ENCODE peak calls at places on chromosomes 3 and 15, in six cellular contexts. One of them, this sample, is unnamed.

GRCh38 chr3:182364323-182364722 is 429.0 kb upstream of the ATP11B start:
- DNase-seq in GM06990: no peak
- DNase-seq in AG04450: no peak
- DNase-seq in transverse colon: no peak
- DNase-seq in IMR-90: no peak
- DNase-seq in uterus: no peak
- DNase-seq in this sample: no peak

GRCh38 chr3:50323614-50324199 is 1.2 kb upstream of the HYAL2 start:
- DNase-seq in GM06990: no peak
- DNase-seq in AG04450: no peak
- DNase-seq in transverse colon: no peak
- DNase-seq in IMR-90: no peak
- DNase-seq in uterus: peak; percentile 43
- DNase-seq in this sample: no peak

GRCh38 chr3:99645277-99646106 is 7.1 kb downstream of the COL8A1 start:
- DNase-seq in GM06990: no peak
- DNase-seq in AG04450: no peak
- DNase-seq in transverse colon: no peak
- DNase-seq in IMR-90: peak; percentile 81
- DNase-seq in uterus: no peak
- DNase-seq in this sample: peak; percentile 86

GRCh38 chr3:138097192-138097829 is 18.1 kb downstream of the DZIP1L start:
- DNase-seq in GM06990: no peak
- DNase-seq in AG04450: no peak
- DNase-seq in transverse colon: no peak
- DNase-seq in IMR-90: no peak
- DNase-seq in uterus: no peak
- DNase-seq in this sample: no peak

GRCh38 chr3:114213262-114213668 is 24.1 kb downstream of the ZNF80 start:
- DNase-seq in GM06990: no peak
- DNase-seq in AG04450: no peak
- DNase-seq in transverse colon: no peak
- DNase-seq in IMR-90: peak; percentile 54
- DNase-seq in uterus: no peak
- DNase-seq in this sample: peak; percentile 68

GRCh38 chr15:25175033-25175788 is 220.4 kb downstream of the SNRPN start:
- DNase-seq in GM06990: no peak
- DNase-seq in AG04450: no peak
- DNase-seq in transverse colon: no peak
- DNase-seq in IMR-90: no peak
- DNase-seq in uterus: peak; percentile 4
- DNase-seq in this sample: no peak

GRCh38 chr15:39135989-39136388 is 444.9 kb upstream of the THBS1 start:
- DNase-seq in GM06990: no peak
- DNase-seq in AG04450: peak; percentile 77
- DNase-seq in transverse colon: no peak
- DNase-seq in IMR-90: peak; percentile 96
- DNase-seq in uterus: no peak
- DNase-seq in this sample: peak; percentile 98

GRCh38 chr3:24963762-24964625 is 464.1 kb upstream of the RARB start:
- DNase-seq in GM06990: no peak
- DNase-seq in AG04450: no peak
- DNase-seq in transverse colon: no peak
- DNase-seq in IMR-90: peak; percentile 17
- DNase-seq in uterus: no peak
- DNase-seq in this sample: peak; percentile 16

GRCh38 chr15:63121382-63122001 is at the start of gene LACTB:
- DNase-seq in GM06990: peak; percentile 90
- DNase-seq in AG04450: peak; percentile 64
- DNase-seq in transverse colon: peak; percentile 89
- DNase-seq in IMR-90: peak; percentile 89
- DNase-seq in uterus: peak; percentile 86
- DNase-seq in this sample: peak; percentile 92

GRCh38 chr3:37773925-37774324 is 87.8 kb upstream of the CTDSPL start:
- DNase-seq in GM06990: no peak
- DNase-seq in AG04450: no peak
- DNase-seq in transverse colon: no peak
- DNase-seq in IMR-90: no peak
- DNase-seq in uterus: no peak
- DNase-seq in this sample: no peak

GRCh38 chr15:89091667-89092220 is 3.5 kb downstream of the ABHD2 start:
- DNase-seq in GM06990: no peak
- DNase-seq in AG04450: no peak
- DNase-seq in transverse colon: no peak
- DNase-seq in IMR-90: no peak
- DNase-seq in uterus: no peak
- DNase-seq in this sample: no peak
- H3K4me3 ChIP-seq in GM06990: peak overlapping the region; percentile 44
- H3K4me3 ChIP-seq in AG04450: no peak overlapping the region
- H3K4me3 ChIP-seq in transverse colon: peak overlapping the region; percentile 31
- H3K4me3 ChIP-seq in IMR-90: no peak overlapping the region
- H3K4me3 ChIP-seq in uterus: peak overlapping the region; percentile 2
- H3K4me3 ChIP-seq in this sample: no peak overlapping the region

GRCh38 chr3:67774676-67775075 is 120.3 kb upstream of the SUCLG2 start:
- DNase-seq in GM06990: no peak
- DNase-seq in AG04450: no peak
- DNase-seq in transverse colon: no peak
- DNase-seq in IMR-90: no peak
- DNase-seq in uterus: no peak
- DNase-seq in this sample: no peak
- TF ChIP-seq CTCF in GM06990: no peak
- TF ChIP-seq CTCF in AG04450: no peak
- TF ChIP-seq CTCF in transverse colon: no peak
- TF ChIP-seq CTCF in IMR-90: no peak
- TF ChIP-seq CTCF in uterus: no peak
- TF ChIP-seq CTCF in this sample: no peak

GRCh38 chr3:191383104-191383503 is 52.8 kb upstream of the UTS2B start:
- DNase-seq in GM06990: no peak
- DNase-seq in AG04450: peak; percentile 36
- DNase-seq in transverse colon: no peak
- DNase-seq in IMR-90: peak; percentile 70
- DNase-seq in uterus: no peak
- DNase-seq in this sample: peak; percentile 94
- H3K4me3 ChIP-seq in GM06990: no peak overlapping the region
- H3K4me3 ChIP-seq in AG04450: no peak overlapping the region
- H3K4me3 ChIP-seq in transverse colon: no peak overlapping the region
- H3K4me3 ChIP-seq in IMR-90: no peak overlapping the region
- H3K4me3 ChIP-seq in uterus: no peak overlapping the region
- H3K4me3 ChIP-seq in this sample: no peak overlapping the region

DNA sequence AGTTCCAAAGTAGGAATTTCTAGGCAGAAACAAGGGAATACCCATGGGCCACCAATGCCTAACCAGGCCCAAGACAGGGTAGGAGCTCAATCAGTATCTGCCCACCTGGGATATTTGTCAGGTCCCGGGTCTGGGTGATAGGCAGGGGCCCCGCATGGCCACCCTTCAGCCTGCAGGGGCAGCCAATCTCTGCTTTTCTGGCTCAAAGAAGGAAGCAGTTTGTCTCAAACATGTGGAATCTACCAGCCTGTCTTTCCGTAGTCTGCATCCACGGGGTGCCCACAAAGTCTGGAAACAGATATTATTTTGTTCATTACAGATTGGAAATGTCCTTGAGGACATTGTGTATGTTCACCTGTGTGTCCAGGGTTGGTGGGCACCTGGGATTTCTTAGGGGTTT is 56.2 kb downstream of the CEMIP start:
- DNase-seq in GM06990: no peak
- DNase-seq in AG04450: no peak
- DNase-seq in transverse colon: no peak
- DNase-seq in IMR-90: no peak
- DNase-seq in uterus: no peak
- DNase-seq in this sample: no peak
- TF ChIP-seq CTCF in GM06990: no peak
- TF ChIP-seq CTCF in AG04450: no peak
- TF ChIP-seq CTCF in transverse colon: no peak
- TF ChIP-seq CTCF in IMR-90: peak; percentile 18
- TF ChIP-seq CTCF in uterus: no peak
- TF ChIP-seq CTCF in this sample: peak; percentile 21

GRCh38 chr3:131025500-131025899 is 1.1 kb downstream of the ASTE1 start:
- DNase-seq in GM06990: no peak
- DNase-seq in AG04450: no peak
- DNase-seq in transverse colon: no peak
- DNase-seq in IMR-90: no peak
- DNase-seq in uterus: no peak
- DNase-seq in this sample: no peak
- H3K4me3 ChIP-seq in GM06990: peak overlapping the region; percentile 93
- H3K4me3 ChIP-seq in AG04450: peak overlapping the region; percentile 89
- H3K4me3 ChIP-seq in transverse colon: peak overlapping the region; percentile 71
- H3K4me3 ChIP-seq in IMR-90: no peak overlapping the region
- H3K4me3 ChIP-seq in uterus: peak overlapping the region; percentile 87
- H3K4me3 ChIP-seq in this sample: peak overlapping the region; percentile 86

GRCh38 chr15:98779463-98780071 is 131.2 kb downstream of the IGF1R start:
- DNase-seq in GM06990: peak; percentile 28
- DNase-seq in AG04450: no peak
- DNase-seq in transverse colon: peak; percentile 88
- DNase-seq in IMR-90: peak; percentile 65
- DNase-seq in uterus: peak; percentile 78
- DNase-seq in this sample: peak; percentile 62
- TF ChIP-seq CTCF in GM06990: peak; percentile 97
- TF ChIP-seq CTCF in AG04450: peak; percentile 90
- TF ChIP-seq CTCF in transverse colon: peak; percentile 89
- TF ChIP-seq CTCF in IMR-90: peak; percentile 84
- TF ChIP-seq CTCF in uterus: peak; percentile 79
- TF ChIP-seq CTCF in this sample: peak; percentile 99

DNA sequence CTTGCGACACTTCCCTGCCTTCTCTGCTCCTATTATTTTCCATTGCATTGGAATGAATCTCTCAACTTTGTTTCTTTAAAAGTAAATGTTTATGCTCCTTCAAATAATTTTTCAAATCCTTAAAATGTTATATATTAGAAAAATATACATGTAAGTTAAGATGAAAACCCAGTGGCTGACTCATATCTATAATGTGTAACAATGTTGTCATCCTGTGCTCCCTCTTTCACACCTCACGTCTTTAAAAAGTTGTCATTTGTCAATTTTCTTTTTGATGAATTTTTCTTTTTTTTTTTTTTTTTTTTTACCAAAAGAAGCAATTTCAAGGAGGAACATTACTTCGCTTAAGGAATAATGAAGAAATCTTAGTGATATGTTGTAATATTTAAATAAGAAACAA is 3.7 kb downstream of the RBMS3 start:
- DNase-seq in GM06990: no peak
- DNase-seq in AG04450: no peak
- DNase-seq in transverse colon: no peak
- DNase-seq in IMR-90: peak; percentile 25
- DNase-seq in uterus: no peak
- DNase-seq in this sample: no peak
- H3K4me3 ChIP-seq in GM06990: no peak overlapping the region
- H3K4me3 ChIP-seq in AG04450: peak overlapping the region; percentile 81
- H3K4me3 ChIP-seq in transverse colon: peak overlapping the region; percentile 49
- H3K4me3 ChIP-seq in IMR-90: no peak overlapping the region
- H3K4me3 ChIP-seq in uterus: peak overlapping the region; percentile 56
- H3K4me3 ChIP-seq in this sample: peak overlapping the region; percentile 89

GRCh38 chr3:98580774-98581365 is 12.5 kb downstream of the CPOX start:
- DNase-seq in GM06990: no peak
- DNase-seq in AG04450: no peak
- DNase-seq in transverse colon: no peak
- DNase-seq in IMR-90: no peak
- DNase-seq in uterus: no peak
- DNase-seq in this sample: no peak
- TF ChIP-seq CTCF in GM06990: no peak
- TF ChIP-seq CTCF in AG04450: no peak
- TF ChIP-seq CTCF in transverse colon: no peak
- TF ChIP-seq CTCF in IMR-90: no peak
- TF ChIP-seq CTCF in uterus: no peak
- TF ChIP-seq CTCF in this sample: no peak

This sample was measured in AG10803.